ENCODE peak calls at places on chromosomes 5 and 9, in nine cellular contexts. N is SK-N-SH, Z is tibial nerve, Y is HepG2, F is K562, I is stomach, M is transverse colon, W is upper lobe of left lung, X is H1. D is an unnamed sample.

GRCh38 chr9:36074055-36074454 is 37.3 kb downstream of the RECK start:
- DNase-seq in N (no peak), Z (no peak), Y (peak; percentile 46), F (no peak), I (no peak), M (no peak), W (no peak), X (no peak), D (no peak)

GRCh38 chr9:123929177-123929869 is 603 bp downstream of the DENND1A start:
- DNase-seq in N (no peak), Z (no peak), Y (peak; percentile 54), F (peak; percentile 53), I (no peak), M (peak; percentile 44), W (no peak), X (peak; percentile 66), D (no peak)

GRCh38 chr5:140182803-140183367 is 7.9 kb downstream of the CYSTM1 start:
- DNase-seq in N (no peak), Z (peak; percentile 65), Y (no peak), F (peak; percentile 44), I (no peak), M (peak; percentile 54), W (no peak), X (no peak), D (peak; percentile 52)

GRCh38 chr5:111135946-111136345 is 43.8 kb downstream of the WDR36 start:
- DNase-seq in N (no peak), Z (no peak), Y (no peak), F (no peak), I (no peak), M (no peak), W (no peak), X (no peak), D (no peak)

GRCh38 chr5:151709109-151709735 is 22.5 kb upstream of the SPARC start:
- DNase-seq in N (no peak), Z (no peak), Y (no peak), F (peak; percentile 54), I (no peak), M (no peak), W (no peak), X (no peak), D (no peak)

GRCh38 chr9:31608413-31608812 is 776.0 kb upstream of the ACO1 start:
- DNase-seq in N (no peak), Z (no peak), Y (no peak), F (no peak), I (no peak), M (no peak), W (no peak), X (no peak), D (no peak)

GRCh38 chr5:114367029-114367428 is 5.2 kb downstream of the KCNN2 start:
- DNase-seq in N (no peak), Z (no peak), Y (no peak), F (no peak), I (no peak), M (no peak), W (no peak), X (no peak), D (no peak)

GRCh38 chr5:153782589-153783238 is 256.0 kb downstream of the FAM114A2 start:
- DNase-seq in N (no peak), Z (no peak), Y (no peak), F (no peak), I (no peak), M (no peak), W (no peak), X (no peak), D (no peak)

GRCh38 chr5:81787843-81788242 is 36.9 kb upstream of the SSBP2 start:
- DNase-seq in N (no peak), Z (peak; percentile 97), Y (no peak), F (no peak), I (peak; percentile 63), M (peak; percentile 55), W (no peak), X (peak; percentile 54), D (peak; percentile 70)

GRCh38 chr9:87498816-87499454 is 1.3 kb downstream of the DAPK1 start:
- DNase-seq in N (peak; percentile 49), Z (no peak), Y (no peak), F (peak; percentile 23), I (no peak), M (no peak), W (no peak), X (no peak), D (no peak)

GRCh38 chr9:110131499-110131898 is 76.5 kb downstream of the C9orf152 start:
- DNase-seq in N (no peak), Z (no peak), Y (no peak), F (no peak), I (no peak), M (no peak), W (no peak), X (no peak), D (no peak)

DNA sequence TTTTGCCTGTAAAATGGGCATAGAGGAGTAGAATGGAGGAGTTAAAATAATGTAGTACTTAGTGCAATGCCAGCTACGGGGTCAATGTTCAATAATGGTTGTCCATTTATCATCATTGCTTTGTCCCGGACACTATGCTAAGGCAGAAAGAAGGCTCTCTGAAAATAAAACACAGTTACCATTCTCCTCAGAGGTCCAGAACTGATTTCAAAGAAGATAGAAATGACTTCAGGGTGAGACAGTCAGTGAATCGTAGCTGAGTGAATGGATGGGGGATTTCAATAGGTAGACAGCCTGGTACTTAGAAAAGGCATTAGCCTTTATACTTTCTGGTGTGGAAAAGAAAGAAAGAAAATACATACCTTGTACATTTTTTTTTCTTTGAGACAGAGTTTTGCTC is 1.2 kb upstream of the AK3 start:
- DNase-seq in N (no peak), Z (no peak), Y (no peak), F (no peak), I (no peak), M (no peak), W (no peak), X (no peak), D (no peak)
- TF ChIP-seq EP300 in N (no peak), Z (no peak), Y (no peak), F (no peak), I (no peak), M (no peak), W (no peak), X (no peak), D (no peak)

DNA sequence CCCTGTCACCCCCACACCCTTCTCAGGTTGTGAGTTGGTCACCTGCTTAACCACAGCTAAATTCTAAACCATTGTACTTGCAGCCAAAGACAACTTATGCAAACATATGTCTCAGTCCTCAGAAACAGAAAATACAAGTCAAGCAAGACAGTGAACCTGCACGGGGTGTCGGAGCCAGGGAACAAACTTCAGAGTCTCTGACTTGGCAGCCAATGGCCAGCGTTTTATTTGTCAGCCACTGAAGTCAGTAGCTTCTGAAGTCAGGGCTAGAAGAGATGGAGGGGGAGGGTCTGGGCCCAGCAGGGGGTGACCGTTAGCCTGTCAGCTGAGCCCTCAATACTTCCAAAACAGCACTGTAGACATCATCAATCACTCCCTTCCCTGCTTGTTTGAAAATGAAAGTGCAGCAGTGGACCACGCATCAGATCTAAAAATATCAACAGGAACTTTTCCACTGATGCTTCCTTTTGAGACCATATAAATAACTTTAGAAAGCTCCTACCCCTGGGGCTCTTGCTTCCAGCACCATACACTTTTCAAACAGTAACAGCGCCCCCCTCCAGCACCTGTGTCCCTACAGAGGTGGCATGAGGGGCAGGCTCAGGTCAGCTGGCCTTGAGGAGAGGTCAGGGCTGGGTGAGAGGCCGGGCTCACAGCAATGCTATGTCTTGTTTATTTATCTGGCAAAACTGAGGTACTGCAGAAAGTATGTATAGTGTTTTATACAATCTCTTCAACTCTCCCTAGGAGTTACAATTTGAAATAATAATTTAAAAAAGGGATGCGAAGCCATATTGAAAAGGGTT is 142.5 kb downstream of the ACER2 start:
- DNase-seq in N (no peak), Z (no peak), Y (peak; percentile 27), F (no peak), I (no peak), M (no peak), W (no peak), X (peak; percentile 51), D (no peak)
- TF ChIP-seq CTCF in N (no peak), Z (no peak), Y (peak; percentile 21), F (no peak), I (no peak), M (no peak), W (no peak), X (peak; percentile 50), D (no peak)

GRCh38 chr9:121024237-121024636 is 25.8 kb downstream of the C5 start:
- DNase-seq in N (no peak), Z (no peak), Y (no peak), F (no peak), I (no peak), M (no peak), W (no peak), X (no peak), D (no peak)

GRCh38 chr9:121026768-121027167 is 23.3 kb downstream of the C5 start:
- DNase-seq in N (no peak), Z (no peak), Y (peak; percentile 3), F (no peak), I (no peak), M (no peak), W (no peak), X (no peak), D (no peak)

GRCh38 chr9:121021294-121021693 is 28.8 kb downstream of the C5 start:
- DNase-seq in N (no peak), Z (peak; percentile 55), Y (no peak), F (no peak), I (no peak), M (no peak), W (no peak), X (no peak), D (no peak)

GRCh38 chr9:121026260-121026691 is 23.8 kb downstream of the C5 start:
- DNase-seq in N (no peak), Z (no peak), Y (peak; percentile 49), F (no peak), I (no peak), M (no peak), W (no peak), X (no peak), D (no peak)

DNA sequence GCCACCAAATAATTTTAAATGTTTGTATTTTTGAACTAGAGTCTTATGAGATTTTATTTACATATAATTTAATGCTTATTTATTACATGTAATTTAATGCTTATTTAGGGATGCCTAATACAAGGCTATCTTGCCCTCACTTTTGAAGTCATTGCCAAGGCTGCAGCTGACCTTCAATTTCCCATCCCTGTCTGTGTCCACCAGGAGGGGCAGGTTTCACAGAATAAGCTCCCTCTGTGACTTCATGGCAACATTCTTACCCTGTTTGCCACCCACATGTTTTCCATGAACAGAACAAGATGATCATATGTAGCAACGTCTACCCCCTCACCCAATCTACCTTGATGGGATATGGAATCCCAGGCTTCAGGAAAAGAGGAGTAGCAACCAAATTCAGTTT is 27.0 kb downstream of the C5 start:
- DNase-seq in N (peak; percentile 23), Z (no peak), Y (peak; percentile 31), F (peak; percentile 11), I (no peak), M (no peak), W (no peak), X (no peak), D (no peak)
- TF ChIP-seq EP300 in N (no peak), Z (no peak), Y (no peak), F (no peak), I (no peak), M (no peak), W (no peak), X (no peak), D (no peak)

DNA sequence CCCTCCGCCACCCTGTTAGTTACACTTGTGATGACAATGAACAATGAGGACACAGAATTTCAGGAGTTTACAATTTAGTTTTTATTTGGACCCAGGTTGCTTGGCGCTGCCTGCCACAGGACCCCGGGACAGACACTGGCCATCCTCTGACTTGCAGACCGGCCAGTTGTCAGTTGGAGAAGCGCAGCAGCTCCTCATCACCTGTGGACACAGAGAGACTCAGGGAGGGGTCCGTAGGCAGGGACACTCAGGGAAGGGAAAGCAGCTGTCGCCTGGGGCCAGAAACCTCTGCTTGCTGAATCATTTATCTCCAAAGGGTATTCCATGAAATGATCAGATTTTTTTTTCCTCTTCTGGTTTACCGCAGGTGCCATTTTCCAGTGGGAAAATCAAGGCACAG is 18.0 kb downstream of the AMBP start:
- DNase-seq in N (no peak), Z (no peak), Y (no peak), F (no peak), I (no peak), M (no peak), W (no peak), X (peak; percentile 31), D (no peak)
- TF ChIP-seq CTCF in N (no peak), Z (no peak), Y (no peak), F (no peak), I (no peak), M (no peak), W (no peak), X (no peak), D (no peak)